ENCODE peak calls at places on chromosomes 1 and 21, in ten cellular contexts. N is esophagus muscularis mucosa, H is transverse colon, E is Panc1, X is K562, G is endothelial cell of umbilical vein, S is stomach, M is prostate gland, F is upper lobe of left lung, Q is HCT116. R is an unnamed sample.

GRCh38 chr1:70083519-70083918 is 121.9 kb downstream of the LRRC40 start:
- DNase-seq in N (no peak), H (no peak), E (no peak), X (no peak), G (no peak), S (no peak), M (no peak), F (no peak), Q (no peak), R (no peak)

GRCh38 chr1:94239796-94240195 is 2.4 kb upstream of the ARHGAP29 start:
- DNase-seq in N (no peak), H (no peak), E (no peak), X (no peak), G (no peak), S (no peak), M (no peak), F (no peak), Q (no peak), R (no peak)

GRCh38 chr1:206472454-206472853 is 2.2 kb downstream of the IKBKE start:
- DNase-seq in N (no peak), H (peak; percentile 33), E (no peak), X (peak; percentile 58), G (no peak), S (no peak), M (no peak), F (peak; percentile 62), Q (no peak), R (no peak)

GRCh38 chr21:43295016-43295958 is 126.5 kb downstream of the CRYAA start:
- DNase-seq in N (no peak), H (no peak), E (no peak), X (no peak), G (no peak), S (no peak), M (no peak), F (no peak), Q (no peak), R (no peak)

GRCh38 chr1:78892251-78892650 is 114.3 kb downstream of the ADGRL4 start:
- DNase-seq in N (no peak), H (no peak), E (no peak), X (no peak), G (no peak), S (no peak), M (no peak), F (no peak), Q (no peak), R (no peak)

GRCh38 chr1:156134716-156135435 is 18.5 kb upstream of the SEMA4A start:
- DNase-seq in N (no peak), H (no peak), E (no peak), X (no peak), G (no peak), S (no peak), M (no peak), F (no peak), Q (no peak), R (no peak)

GRCh38 chr1:34985063-34985770 is at the start of gene TMEM35B:
- DNase-seq in N (no peak), H (peak; percentile 78), E (no peak), X (peak; percentile 80), G (peak; percentile 70), S (peak; percentile 67), M (peak; percentile 49), F (peak; percentile 64), Q (no peak), R (peak; percentile 61)

GRCh38 chr1:111603979-111604378 is 15.6 kb upstream of the RAP1A start:
- DNase-seq in N (peak; percentile 90), H (peak; percentile 55), E (no peak), X (no peak), G (no peak), S (peak; percentile 38), M (no peak), F (peak; percentile 42), Q (no peak), R (no peak)

GRCh38 chr1:10561497-10561896 is 86.7 kb downstream of the PEX14 start:
- DNase-seq in N (no peak), H (no peak), E (no peak), X (no peak), G (peak; percentile 70), S (no peak), M (no peak), F (no peak), Q (no peak), R (no peak)

GRCh38 chr1:46065405-46065804 is 67.0 kb downstream of the PIK3R3 start:
- DNase-seq in N (no peak), H (no peak), E (no peak), X (peak; percentile 22), G (no peak), S (no peak), M (no peak), F (no peak), Q (peak; percentile 18), R (no peak)

GRCh38 chr1:215543191-215543606 is 23.9 kb upstream of the KCTD3 start:
- DNase-seq in N (no peak), H (no peak), E (no peak), X (no peak), G (no peak), S (peak; percentile 30), M (peak; percentile 12), F (no peak), Q (no peak), R (peak; percentile 23)

GRCh38 chr1:203186446-203187305 is at the start of gene CHI3L1:
- DNase-seq in N (no peak), H (peak; percentile 19), E (no peak), X (no peak), G (no peak), S (no peak), M (peak; percentile 57), F (peak; percentile 85), Q (no peak), R (peak; percentile 89)

GRCh38 chr1:155974208-155975165 is 3.9 kb downstream of the ARHGEF2 start:
- DNase-seq in N (no peak), H (no peak), E (no peak), X (no peak), G (no peak), S (no peak), M (no peak), F (no peak), Q (no peak), R (no peak)

GRCh38 chr1:24955779-24956365 is 25.8 kb upstream of the RUNX3 start:
- DNase-seq in N (no peak), H (no peak), E (no peak), X (no peak), G (no peak), S (no peak), M (no peak), F (no peak), Q (no peak), R (no peak)

GRCh38 chr1:30512253-30512921 is 211.0 kb downstream of the MATN1 start:
- DNase-seq in N (peak; percentile 83), H (no peak), E (no peak), X (no peak), G (no peak), S (peak; percentile 20), M (no peak), F (no peak), Q (no peak), R (no peak)

GRCh38 chr1:147336290-147336689 is 93.8 kb downstream of the CHD1L start:
- DNase-seq in N (no peak), H (no peak), E (no peak), X (no peak), G (no peak), S (no peak), M (no peak), F (no peak), Q (no peak), R (no peak)

GRCh38 chr1:147337040-147337439 is 94.6 kb downstream of the CHD1L start:
- DNase-seq in N (no peak), H (no peak), E (no peak), X (no peak), G (no peak), S (no peak), M (no peak), F (no peak), Q (no peak), R (no peak)

GRCh38 chr1:147338571-147338970 is 96.1 kb downstream of the CHD1L start:
- DNase-seq in N (no peak), H (no peak), E (no peak), X (no peak), G (no peak), S (no peak), M (no peak), F (no peak), Q (no peak), R (no peak)

GRCh38 chr1:147341246-147341645 is 98.8 kb downstream of the CHD1L start:
- DNase-seq in N (no peak), H (no peak), E (no peak), X (no peak), G (no peak), S (no peak), M (no peak), F (no peak), Q (no peak), R (no peak)
- TF ChIP-seq POLR2AphosphoS5 in N (no peak), H (no peak), E (no peak), X (no peak), G (no peak), S (no peak), M (no peak), F (no peak), Q (no peak), R (no peak)

DNA sequence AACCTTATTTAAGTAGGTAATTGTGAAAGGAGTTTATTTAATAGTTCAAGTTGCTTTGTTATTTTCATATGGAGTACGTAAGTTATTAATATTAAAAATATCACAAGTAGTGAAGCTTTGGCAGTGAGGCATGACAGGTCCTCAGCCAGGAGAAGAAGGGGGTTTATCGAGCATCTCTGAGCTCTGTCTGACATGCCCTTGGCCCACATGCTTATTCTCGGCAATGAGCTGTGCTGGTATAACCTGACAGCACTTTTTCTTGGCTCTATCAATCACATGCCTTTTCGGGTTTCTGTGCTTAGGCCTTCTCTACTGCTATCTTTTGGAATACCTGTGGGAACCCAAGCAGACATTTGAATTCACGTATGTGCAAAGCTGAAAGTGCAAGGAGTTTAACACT is 84.8 kb downstream of the OLFM3 start:
- DNase-seq in N (no peak), H (no peak), E (no peak), X (no peak), G (no peak), S (no peak), M (no peak), F (no peak), Q (no peak), R (no peak)
- H3K9me3 ChIP-seq in N (no peaks in the 10 kb centered on the region), H (no peaks in the 10 kb centered on the region), E (no peaks in the 10 kb centered on the region), X (no peaks in the 10 kb centered on the region), G (no peaks in the 10 kb centered on the region), S (no peaks in the 10 kb centered on the region), M (no peaks in the 10 kb centered on the region), F (no peaks in the 10 kb centered on the region), Q (no peaks in the 10 kb centered on the region), R (no peaks in the 10 kb centered on the region)

GRCh38 chr1:166974647-166975345 is 544 bp downstream of the ILDR2 start:
- DNase-seq in N (peak; percentile 53), H (no peak), E (no peak), X (no peak), G (no peak), S (no peak), M (no peak), F (no peak), Q (no peak), R (no peak)
- H3K4me1 ChIP-seq in N (peaks cover 19% of the 10 kb centered on the region), H (peaks cover 5% of the 10 kb centered on the region), E (peaks cover 6% of the 10 kb centered on the region), X (peaks cover 13% of the 10 kb centered on the region), G (peaks cover 5% of the 10 kb centered on the region), S (peaks cover 12% of the 10 kb centered on the region), M (no peaks in the 10 kb centered on the region), F (peaks cover 10% of the 10 kb centered on the region), Q (peaks cover 7% of the 10 kb centered on the region), R (no peaks in the 10 kb centered on the region)

DNA sequence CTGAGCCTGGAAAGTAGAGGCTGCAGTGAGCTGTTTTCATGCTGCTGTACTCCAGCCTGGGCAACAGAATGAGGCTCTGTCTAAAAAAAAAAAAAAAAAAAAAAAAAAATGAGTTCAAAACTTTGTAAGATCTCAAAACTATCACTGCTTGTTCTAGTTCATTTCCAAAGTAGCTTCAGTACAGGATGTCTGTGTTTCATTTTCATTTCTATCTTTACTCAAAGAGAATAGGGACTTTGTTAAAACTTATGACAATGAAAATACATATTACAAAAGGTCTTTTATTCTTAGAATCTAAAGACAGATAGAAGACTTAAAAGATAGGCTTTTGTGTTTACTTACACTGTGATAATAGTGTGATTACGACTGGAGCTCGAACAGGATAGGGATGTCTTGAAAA is 709.7 kb downstream of the ADGRL2 start:
- DNase-seq in N (no peak), H (no peak), E (no peak), X (no peak), G (no peak), S (no peak), M (no peak), F (no peak), Q (no peak), R (no peak)
- TF ChIP-seq POLR2AphosphoS5 in N (no peak), H (no peak), E (no peak), X (no peak), G (no peak), S (no peak), M (no peak), F (no peak), Q (no peak), R (no peak)

R was measured in breast epithelium.